ENCODE peak calls at places on chromosomes 16 and 17, in eight cellular contexts. Y is NCI-H1105; L is AG20443; I is activated CD4-positive, alpha-beta T cell treated with anti-CD3 and anti-CD28 coated beads, Interleukin-2, amount 10 ng/mL, durations not matched to agents 7 days and 5 days; M is HS-5; K is left kidney; U is naive thymus-derived CD8-positive, alpha-beta T cell; N is stimulated activated CD4-positive, alpha-beta T cell treated with anti-CD3 and anti-CD28 coated beads, Interleukin-15, amount 100 ng/mL, for 24 hours. Z is an unnamed sample.

GRCh38 chr16:52283581-52284375 is 263.2 kb downstream of the TOX3 start:
- DNase-seq in L (no peak), N (no peak), I (no peak), K (no peak), U (no peak), M (no peak), Y (no peak), Z (no peak)

GRCh38 chr16:54375056-54375455 is 88.5 kb upstream of the IRX3 start:
- DNase-seq in U (no peak), N (no peak), I (no peak), L (no peak), M (no peak), K (no peak), Y (no peak), Z (no peak)

GRCh38 chr16:67942200-67942509 is 1.8 kb downstream of the LCAT start:
- DNase-seq in L (peak), I (peak), M (no peak), Y (no peak), U (no peak), K (peak), N (peak), Z (peak)

GRCh38 chr16:48816393-48816792 is 206.4 kb upstream of the N4BP1 start:
- DNase-seq in K (no peak), U (no peak), N (no peak), L (no peak), I (no peak), Y (no peak), M (no peak), Z (no peak)

GRCh38 chr16:88696441-88696840 is 9.8 kb downstream of the RNF166 start:
- DNase-seq in N (no peak), L (no peak), U (no peak), I (no peak), Y (no peak), K (no peak), M (no peak), Z (no peak)

GRCh38 chr16:68069511-68070248 is 15.5 kb upstream of the NFATC3 start:
- DNase-seq in N (peak), U (peak), M (no peak), K (peak), L (no peak), I (peak), Y (no peak), Z (no peak)

GRCh38 chr17:74211141-74211928 is 2.0 kb upstream of the TTYH2 start:
- DNase-seq in Y (no peak), N (peak), L (no peak), K (peak), I (no peak), M (no peak), U (no peak), Z (no peak)

GRCh38 chr17:65544658-65545057 is 16.8 kb downstream of the AXIN2 start:
- DNase-seq in N (no peak), K (no peak), M (no peak), Y (peak), U (no peak), I (no peak), L (no peak), Z (no peak)

GRCh38 chr16:77457046-77457445 is 22.2 kb upstream of the ADAMTS18 start:
- DNase-seq in Y (no peak), I (no peak), U (no peak), L (no peak), M (no peak), K (no peak), N (no peak), Z (no peak)

GRCh38 chr16:56764835-56765234 is 34.9 kb downstream of the NUP93 start:
- DNase-seq in U (no peak), I (no peak), K (no peak), N (no peak), M (no peak), L (no peak), Y (no peak), Z (no peak)

GRCh38 chr16:69894675-69895074 is 56.5 kb upstream of the CLEC18A start:
- DNase-seq in Y (no peak), N (no peak), M (no peak), I (no peak), U (no peak), L (no peak), K (no peak), Z (no peak)

GRCh38 chr17:2400474-2400866 is 390 bp downstream of the MNT start:
- DNase-seq in N (peak), U (peak), I (peak), K (peak), Y (peak), M (no peak), L (no peak), Z (peak)

GRCh38 chr17:50917418-50917743 is 51.2 kb upstream of the TOB1 start:
- DNase-seq in N (no peak), Y (no peak), I (no peak), M (no peak), U (no peak), K (no peak), L (no peak), Z (no peak)

GRCh38 chr16:15507299-15507958 is 73.0 kb downstream of the BMERB1 start:
- DNase-seq in M (no peak), N (no peak), K (no peak), L (peak), U (no peak), I (no peak), Y (no peak), Z (no peak)

GRCh38 chr17:51627776-51628175 is 367.4 kb downstream of the UTP18 start:
- DNase-seq in U (no peak), L (no peak), N (no peak), K (no peak), M (no peak), I (no peak), Y (no peak), Z (no peak)

GRCh38 chr17:40516581-40517285 is 15.3 kb upstream of the TNS4 start:
- DNase-seq in K (no peak), M (peak), N (peak), I (peak), U (peak), L (no peak), Y (no peak), Z (no peak)

GRCh38 chr17:47990962-47991731 is 20.2 kb downstream of the CDK5RAP3 start:
- DNase-seq in M (no peak), L (peak), I (no peak), K (peak), Y (no peak), N (no peak), U (no peak), Z (no peak)

GRCh38 chr17:7004398-7005253 is 7.8 kb upstream of the RNASEK start:
- DNase-seq in Y (peak), L (peak), I (peak), M (no peak), N (peak), U (peak), K (peak), Z (no peak)

GRCh38 chr17:70053241-70054234 is 21.5 kb upstream of the KCNJ16 start:
- DNase-seq in Y (no peak), N (no peak), I (no peak), M (no peak), L (no peak), K (peak), U (no peak), Z (no peak)

GRCh38 chr16:27204232-27204915 is 1.0 kb downstream of the KDM8 start:
- DNase-seq in Y (peak), K (no peak), I (no peak), U (no peak), M (no peak), L (no peak), N (no peak), Z (no peak)

GRCh38 chr16:2475413-2476344 is 752 bp downstream of the TBC1D24 start:
- DNase-seq in N (peak), Y (no peak), L (no peak), I (peak), M (no peak), K (peak), U (no peak), Z (no peak)

GRCh38 chr17:37608369-37609169 is 649 bp downstream of the SYNRG start:
- DNase-seq in L (peak), K (peak), N (no peak), Y (peak), M (no peak), I (peak), U (peak), Z (no peak)

GRCh38 chr17:18225121-18225561 is 294 bp upstream of the LLGL1 start:
- DNase-seq in N (peak), L (peak), U (peak), M (peak), I (peak), Y (peak), K (peak), Z (peak)